ENCODE peak calls at places on chromosomes 2 and 18, in nine cellular contexts. D is midbrain, H is AG09319, Z is glutamatergic neuron, X is GM04504, V is hypothalamus, Q is body of pancreas, A is C1 segment of cervical spinal cord, B is Calu3. C is an unnamed sample.

GRCh38 chr2:101386599-101387150 is 628 bp downstream of the CREG2 start:
- DNase-seq in Z (no peak), Q (no peak), D (no peak), B (peak; percentile 32), H (no peak), V (no peak), X (no peak), A (no peak), C (no peak)

GRCh38 chr2:208363485-208363884 is 43.1 kb upstream of the PTH2R start:
- DNase-seq in V (no peak), X (peak; percentile 62), A (no peak), B (no peak), Q (no peak), D (no peak), Z (no peak), H (no peak), C (no peak)

GRCh38 chr2:218985021-218985324 is at the start of gene FEV:
- DNase-seq in X (no peak), H (no peak), D (no peak), V (no peak), B (no peak), Q (no peak), Z (no peak), A (no peak), C (no peak)

GRCh38 chr2:64906853-64907536 is 82.2 kb upstream of the SLC1A4 start:
- DNase-seq in H (no peak), D (no peak), A (no peak), Z (no peak), B (no peak), X (no peak), Q (no peak), V (no peak), C (no peak)

GRCh38 chr2:121596221-121597080 is 52.8 kb downstream of the CLASP1 start:
- DNase-seq in V (no peak), B (peak; percentile 40), Q (peak; percentile 65), H (peak; percentile 11), D (peak; percentile 51), A (no peak), X (peak; percentile 47), Z (no peak), C (peak; percentile 35)

GRCh38 chr2:238515411-238515810 is 88.7 kb downstream of the ASB1 start:
- DNase-seq in Z (no peak), D (no peak), A (no peak), B (no peak), Q (no peak), H (no peak), V (no peak), X (no peak), C (no peak)

GRCh38 chr2:198296665-198297308 is 492.4 kb downstream of the PLCL1 start:
- DNase-seq in B (peak; percentile 58), Z (peak; percentile 71), V (peak; percentile 52), H (peak; percentile 12), A (no peak), X (no peak), Q (peak; percentile 60), D (peak; percentile 78), C (peak; percentile 35)

GRCh38 chr18:65352183-65352582 is 398.6 kb upstream of the CDH7 start:
- DNase-seq in H (no peak), A (no peak), V (no peak), X (no peak), Z (no peak), D (no peak), Q (no peak), B (no peak), C (no peak)

GRCh38 chr18:8895987-8896619 is 190.7 kb downstream of the MTCL1 start:
- DNase-seq in A (no peak), D (no peak), Z (no peak), B (no peak), X (peak; percentile 97), Q (no peak), V (no peak), H (peak; percentile 78), C (no peak)

GRCh38 chr2:200121931-200122330 is 166.5 kb downstream of the MAIP1 start:
- DNase-seq in V (no peak), B (no peak), Q (no peak), H (no peak), X (no peak), D (no peak), Z (no peak), A (no peak), C (no peak)

GRCh38 chr2:200104015-200104414 is 148.6 kb downstream of the MAIP1 start:
- DNase-seq in X (peak; percentile 22), Q (no peak), D (no peak), H (no peak), Z (no peak), A (no peak), V (no peak), B (no peak), C (peak; percentile 9)

GRCh38 chr18:61847164-61847791 is 45.5 kb downstream of the RNF152 start:
- DNase-seq in Z (no peak), Q (no peak), A (no peak), X (no peak), B (no peak), D (no peak), H (no peak), V (no peak), C (no peak)

GRCh38 chr2:9165625-9166024 is 41.0 kb upstream of the ASAP2 start:
- DNase-seq in Q (no peak), H (no peak), X (no peak), V (peak; percentile 45), B (peak; percentile 54), A (no peak), Z (no peak), D (peak; percentile 42), C (peak; percentile 77)

GRCh38 chr2:33723322-33723721 is 124.2 kb upstream of the FAM98A start:
- DNase-seq in X (no peak), Q (no peak), H (no peak), V (no peak), B (no peak), A (no peak), D (no peak), Z (no peak), C (no peak)

GRCh38 chr2:23432531-23432930 is 47.6 kb downstream of the KLHL29 start:
- DNase-seq in A (no peak), H (no peak), B (no peak), D (no peak), Q (no peak), X (no peak), V (no peak), Z (no peak), C (no peak)

GRCh38 chr2:97871096-97871780 is 124.5 kb downstream of the TMEM131 start:
- DNase-seq in A (no peak), X (peak; percentile 51), Z (no peak), H (no peak), Q (no peak), V (no peak), D (no peak), B (peak; percentile 39), C (peak; percentile 34)

GRCh38 chr2:120675460-120676130 is 60.1 kb upstream of the GLI2 start:
- DNase-seq in Z (peak; percentile 82), Q (peak; percentile 68), D (peak; percentile 58), X (no peak), A (no peak), V (peak; percentile 30), H (no peak), B (peak; percentile 80), C (peak; percentile 68)

GRCh38 chr2:205752421-205752820 is 70.1 kb downstream of the NRP2 start:
- DNase-seq in X (no peak), Q (no peak), B (no peak), D (peak; percentile 25), A (no peak), V (peak; percentile 16), Z (no peak), H (no peak), C (no peak)

GRCh38 chr18:55141318-55141717 is 182.1 kb upstream of the CCDC68 start:
- DNase-seq in B (no peak), X (no peak), Q (no peak), H (no peak), Z (no peak), D (no peak), V (no peak), A (no peak), C (no peak)

GRCh38 chr2:169561364-169561763 is 12.3 kb downstream of the FASTKD1 start:
- DNase-seq in X (no peak), A (no peak), B (no peak), Q (no peak), V (no peak), D (no peak), H (no peak), Z (no peak), C (no peak)

GRCh38 chr2:11589316-11589940 is 55.6 kb downstream of the GREB1 start:
- DNase-seq in H (no peak), A (no peak), X (no peak), Q (no peak), Z (no peak), B (no peak), D (no peak), V (no peak), C (no peak)

GRCh38 chr18:29651121-29651675 is 1391.3 kb downstream of the DSC3 start:
- DNase-seq in Z (no peak), B (no peak), Q (no peak), V (no peak), D (no peak), X (peak; percentile 3), A (no peak), H (no peak), C (no peak)

GRCh38 chr2:164014068-164014577 is 278.3 kb upstream of the FIGN start:
- DNase-seq in Z (no peak), D (peak; percentile 82), V (peak; percentile 45), A (no peak), X (no peak), B (no peak), Q (no peak), H (no peak), C (no peak)